ENCODE peak calls at places on chromosomes 2 and 18, in ten cellular contexts. W is heart left ventricle, Z is adrenal gland, X is Peyer's patch, N is NB4, M is H54, B is IMR-90, E is ovary, D is esophagus squamous epithelium, P is testis. C is an unnamed sample.
A peak's percentile ranks its signal among the peaks of the same experiment; 100 is the strongest.

GRCh38 chr2:28160986-28161425 is 231.7 kb upstream of the FOSL2 start:
- DNase-seq in W (no peak), Z (no peak), X (no peak), N (no peak), M (no peak), B (peak; percentile 63), E (no peak), D (no peak), P (no peak), C (no peak)

GRCh38 chr2:148721520-148721931 is 77.0 kb downstream of the EPC2 start:
- DNase-seq in W (no peak), Z (no peak), X (no peak), N (no peak), M (no peak), B (peak; percentile 11), E (no peak), D (no peak), P (no peak), C (no peak)

GRCh38 chr2:7083580-7084509 is 166.6 kb downstream of the RNF144A start:
- DNase-seq in W (no peak), Z (no peak), X (no peak), N (peak; percentile 75), M (no peak), B (peak; percentile 25), E (no peak), D (no peak), P (no peak), C (peak; percentile 47)

GRCh38 chr2:147017976-147018645 is 826.7 kb upstream of the ACVR2A start:
- DNase-seq in W (no peak), Z (no peak), X (no peak), N (no peak), M (no peak), B (no peak), E (no peak), D (no peak), P (no peak), C (no peak)

GRCh38 chr2:226130192-226130591 is 669.4 kb downstream of the IRS1 start:
- DNase-seq in W (no peak), Z (no peak), X (no peak), N (peak; percentile 66), M (no peak), B (peak; percentile 34), E (no peak), D (no peak), P (no peak), C (no peak)

GRCh38 chr18:55334875-55335274 is 253.1 kb downstream of the TCF4 start:
- DNase-seq in W (peak; percentile 46), Z (no peak), X (peak; percentile 19), N (no peak), M (no peak), B (no peak), E (no peak), D (no peak), P (peak; percentile 69), C (no peak)

GRCh38 chr2:28613616-28614501 is 118.0 kb downstream of the PLB1 start:
- DNase-seq in W (no peak), Z (no peak), X (no peak), N (no peak), M (peak; percentile 24), B (peak; percentile 92), E (no peak), D (no peak), P (no peak), C (no peak)

GRCh38 chr2:31434911-31435310 is 20.4 kb upstream of the XDH start:
- DNase-seq in W (no peak), Z (no peak), X (no peak), N (no peak), M (peak; percentile 19), B (peak; percentile 17), E (no peak), D (no peak), P (no peak), C (no peak)

GRCh38 chr2:224561234-224562005 is 23.7 kb downstream of the CUL3 start:
- DNase-seq in W (no peak), Z (no peak), X (no peak), N (no peak), M (no peak), B (peak; percentile 41), E (no peak), D (no peak), P (no peak), C (no peak)

GRCh38 chr2:85018049-85018447 is 47.1 kb downstream of the KCMF1 start:
- DNase-seq in W (no peak), Z (no peak), X (no peak), N (no peak), M (no peak), B (peak; percentile 29), E (no peak), D (no peak), P (no peak), C (peak; percentile 26)

GRCh38 chr2:43714164-43714563 is 37.9 kb upstream of the C1GALT1C1L start:
- DNase-seq in W (no peak), Z (no peak), X (no peak), N (peak; percentile 37), M (no peak), B (peak; percentile 85), E (no peak), D (no peak), P (no peak), C (no peak)

GRCh38 chr18:37019157-37019571 is 190.2 kb downstream of the KIAA1328 start:
- DNase-seq in W (no peak), Z (no peak), X (no peak), N (peak; percentile 5), M (no peak), B (peak; percentile 11), E (no peak), D (no peak), P (no peak), C (no peak)

GRCh38 chr2:69997296-69998184 is 36.1 kb upstream of the ASPRV1 start:
- DNase-seq in W (no peak), Z (peak; percentile 81), X (no peak), N (peak; percentile 86), M (peak; percentile 76), B (peak; percentile 71), E (no peak), D (no peak), P (peak; percentile 7), C (peak; percentile 59)

GRCh38 chr18:9067823-9068222 is 34.7 kb upstream of the NDUFV2 start:
- DNase-seq in W (no peak), Z (no peak), X (no peak), N (no peak), M (no peak), B (no peak), E (no peak), D (no peak), P (no peak), C (no peak)

GRCh38 chr2:168851674-168852320 is 38.4 kb downstream of the SPC25 start:
- DNase-seq in W (no peak), Z (peak; percentile 74), X (no peak), N (no peak), M (peak; percentile 30), B (peak; percentile 84), E (peak; percentile 37), D (no peak), P (peak; percentile 73), C (peak; percentile 99)

GRCh38 chr18:47050468-47050867 is 15.0 kb upstream of the ELOA2 start:
- DNase-seq in W (peak; percentile 23), Z (peak; percentile 16), X (no peak), N (peak; percentile 45), M (no peak), B (peak; percentile 60), E (no peak), D (no peak), P (peak; percentile 25), C (peak; percentile 70)

GRCh38 chr2:149972039-149972438 is 384.5 kb upstream of the MMADHC start:
- DNase-seq in W (no peak), Z (no peak), X (no peak), N (no peak), M (no peak), B (peak; percentile 23), E (no peak), D (no peak), P (no peak), C (no peak)

GRCh38 chr2:120520454-120520853 is 174.5 kb downstream of the INHBB start:
- DNase-seq in W (no peak), Z (no peak), X (no peak), N (no peak), M (no peak), B (no peak), E (no peak), D (no peak), P (no peak), C (no peak)

DNA sequence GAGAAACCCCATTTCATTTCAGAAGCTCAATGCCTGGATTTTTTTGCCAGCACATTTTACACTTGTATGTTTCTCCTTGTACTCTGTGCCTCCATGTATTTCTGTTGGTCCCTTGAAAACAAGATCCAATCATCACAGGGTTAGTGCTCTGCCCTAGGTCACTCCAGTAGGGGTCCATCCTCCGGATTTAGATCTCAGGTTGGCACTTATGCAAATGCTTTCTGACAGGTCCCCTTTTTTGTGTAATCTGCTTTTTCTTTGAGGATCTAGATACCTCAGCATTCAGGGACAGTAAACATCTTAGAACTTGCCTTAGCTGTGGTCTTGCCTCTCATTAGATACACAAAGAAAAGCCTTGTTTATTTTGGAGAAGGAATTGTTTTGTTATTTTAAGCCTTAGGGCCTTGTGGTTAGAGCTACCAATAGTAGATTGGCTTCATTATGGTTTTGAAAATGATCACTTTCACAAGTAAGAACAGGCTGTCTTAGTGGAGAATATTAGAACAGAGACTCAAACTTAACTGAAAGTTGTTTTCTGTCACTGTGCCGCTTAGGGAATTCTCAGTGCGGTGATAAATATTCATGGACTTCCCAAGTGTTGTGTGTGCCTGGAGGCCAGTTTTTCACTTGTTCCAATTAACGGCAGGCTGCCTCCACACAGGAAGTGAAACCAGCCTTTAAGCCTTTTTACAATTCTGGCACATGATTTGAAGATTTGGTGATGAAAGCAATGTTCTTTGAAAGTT is 7.8 kb downstream of the MERTK start:
- DNase-seq in W (no peak), Z (no peak), X (peak; percentile 28), N (peak; percentile 55), M (no peak), B (no peak), E (no peak), D (no peak), P (peak; percentile 46), C (no peak)
- TF ChIP-seq POLR2A in W (no peak), Z (peak; percentile 4), X (no peak), N (no peak), M (no peak), B (no peak), E (no peak), D (no peak), P (no peak), C (no peak)

GRCh38 chr2:27051902-27052645 is 606 bp downstream of the AGBL5 start:
- DNase-seq in W (no peak), Z (peak; percentile 48), X (no peak), N (peak; percentile 54), M (no peak), B (no peak), E (no peak), D (no peak), P (no peak), C (peak; percentile 54)
- TF ChIP-seq POLR2A in W (no peak), Z (no peak), X (no peak), N (no peak), M (peak; percentile 3), B (no peak), E (no peak), D (no peak), P (no peak), C (no peak)

GRCh38 chr18:25557006-25557405 is 205.0 kb upstream of the ZNF521 start:
- DNase-seq in W (no peak), Z (no peak), X (no peak), N (peak; percentile 2), M (no peak), B (no peak), E (no peak), D (no peak), P (no peak), C (no peak)
- TF ChIP-seq POLR2A in W (no peak), Z (no peak), X (no peak), N (no peak), M (no peak), B (no peak), E (no peak), D (no peak), P (no peak), C (no peak)

GRCh38 chr2:237601453-237602116 is 11.1 kb upstream of the RAB17 start:
- DNase-seq in W (no peak), Z (no peak), X (no peak), N (no peak), M (no peak), B (no peak), E (peak; percentile 13), D (no peak), P (no peak), C (no peak)
- TF ChIP-seq POLR2A in W (no peak), Z (no peak), X (no peak), N (no peak), M (no peak), B (no peak), E (no peak), D (no peak), P (no peak), C (no peak)

C was measured in erythroblast.